ENCODE peak calls at places on chromosomes 16 and 17, in nine cellular contexts. U, D, V, E, J, N, X, A and I are unnamed samples. For H3K36me3, the result is how much of the 10 kb centered on the place peaks cover.

GRCh38 chr17:7252176-7253043 is at the start of gene ELP5:
- DNase-seq in U (peak), D (peak), V (peak), E (peak), J (peak), N (peak), X (peak), A (peak), I (no peak)

GRCh38 chr17:67544364-67544763 is 167.3 kb downstream of the PITPNC1 start:
- DNase-seq in U (peak), D (no peak), V (no peak), E (no peak), J (no peak), N (no peak), X (no peak), A (no peak), I (no peak)

GRCh38 chr17:64736804-64737492 is 74.8 kb upstream of the SMURF2 start:
- DNase-seq in U (peak), D (peak), V (peak), E (peak), J (peak), N (peak), X (peak), A (peak), I (no peak)

GRCh38 chr17:30236807-30237206 is 1.3 kb upstream of the SLC6A4 start:
- DNase-seq in U (peak), D (peak), V (no peak), E (peak), J (peak), N (peak), X (peak), A (peak), I (no peak)

GRCh38 chr16:29307598-29308507 is 98.7 kb downstream of the NPIPB11 start:
- DNase-seq in U (no peak), D (peak), V (peak), E (peak), J (no peak), N (no peak), X (peak), A (no peak), I (no peak)

GRCh38 chr17:21166599-21167265 is 40.0 kb downstream of the DHRS7B start:
- DNase-seq in U (no peak), D (peak), V (peak), E (peak), J (no peak), N (no peak), X (peak), A (no peak), I (no peak)

GRCh38 chr17:46012506-46013079 is 13.5 kb downstream of the STH start:
- DNase-seq in U (no peak), D (no peak), V (no peak), E (no peak), J (no peak), N (no peak), X (no peak), A (no peak), I (no peak)

GRCh38 chr16:64351116-64351515 is 770.7 kb downstream of the CDH11 start:
- DNase-seq in U (no peak), D (no peak), V (no peak), E (no peak), J (no peak), N (no peak), X (no peak), A (no peak), I (no peak)

GRCh38 chr16:15899538-15900100 is 11.2 kb upstream of the CEP20 start:
- DNase-seq in U (peak), D (peak), V (peak), E (peak), J (peak), N (no peak), X (peak), A (peak), I (no peak)

GRCh38 chr16:49827806-49828428 is 28.0 kb downstream of the ZNF423 start:
- DNase-seq in U (no peak), D (no peak), V (no peak), E (peak), J (no peak), N (no peak), X (peak), A (no peak), I (no peak)

GRCh38 chr17:79802736-79803420 is 6.0 kb upstream of the CBX8 start:
- DNase-seq in U (peak), D (no peak), V (no peak), E (no peak), J (no peak), N (peak), X (no peak), A (no peak), I (no peak)

DNA sequence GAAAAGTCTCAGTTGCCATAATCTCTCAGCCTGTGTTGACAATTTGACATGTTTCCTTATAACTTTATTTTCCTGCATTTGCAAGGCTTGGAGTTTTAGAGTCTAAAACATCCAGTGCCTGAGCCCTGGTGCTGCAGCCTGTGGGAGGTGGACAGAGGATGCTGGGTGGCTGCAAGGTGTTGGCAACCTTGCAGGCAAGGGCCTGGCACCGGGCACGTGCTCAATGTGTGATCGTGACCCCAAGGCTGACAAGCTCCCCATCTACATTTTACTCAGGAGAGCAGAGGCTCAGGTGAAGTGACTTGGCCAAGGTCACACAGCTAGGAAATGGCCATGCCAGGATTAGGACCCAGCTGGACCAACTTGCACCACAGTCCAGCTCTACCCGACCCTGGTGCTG is 22.9 kb downstream of the MMP15 start:
- DNase-seq in U (no peak), D (no peak), V (no peak), E (no peak), J (no peak), N (no peak), X (no peak), A (no peak), I (no peak)
- H3K36me3 ChIP-seq in U (under half), D (under half), V (under half), E (under half), J (under half), N (under half), X (under half), A (under half), I (under half)

DNA sequence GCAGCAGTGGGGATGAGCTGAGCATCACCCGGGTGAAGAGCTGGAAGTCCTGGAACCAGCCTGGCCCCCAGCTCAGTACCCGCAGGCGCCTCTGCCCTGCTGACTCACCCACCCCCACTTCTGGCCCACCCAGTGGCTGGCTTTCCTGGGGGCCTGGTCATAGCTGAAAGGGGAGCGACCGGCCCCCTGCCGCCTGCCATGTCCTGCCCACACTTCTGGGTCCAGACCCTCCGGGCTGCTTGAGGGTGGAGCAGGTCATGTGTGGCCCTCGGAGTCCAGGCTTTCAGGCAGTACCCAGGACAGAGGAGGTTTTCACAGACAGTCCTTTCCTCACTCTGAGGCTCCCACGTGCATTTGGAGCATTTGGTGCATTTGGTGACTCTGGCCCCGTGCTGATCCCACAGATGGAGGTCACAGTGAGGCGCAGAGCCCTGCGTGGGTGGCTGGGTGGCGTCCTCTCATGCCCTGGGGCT is 7.1 kb upstream of the PIEZO1 start:
- DNase-seq in U (no peak), D (peak), V (no peak), E (peak), J (no peak), N (no peak), X (no peak), A (no peak), I (no peak)
- H3K9ac ChIP-seq in U (no peak), D (no peak), V (no peak), E (no peak), J (no peak), N (no peak), X (peak), A (no peak), I (no peak)

DNA sequence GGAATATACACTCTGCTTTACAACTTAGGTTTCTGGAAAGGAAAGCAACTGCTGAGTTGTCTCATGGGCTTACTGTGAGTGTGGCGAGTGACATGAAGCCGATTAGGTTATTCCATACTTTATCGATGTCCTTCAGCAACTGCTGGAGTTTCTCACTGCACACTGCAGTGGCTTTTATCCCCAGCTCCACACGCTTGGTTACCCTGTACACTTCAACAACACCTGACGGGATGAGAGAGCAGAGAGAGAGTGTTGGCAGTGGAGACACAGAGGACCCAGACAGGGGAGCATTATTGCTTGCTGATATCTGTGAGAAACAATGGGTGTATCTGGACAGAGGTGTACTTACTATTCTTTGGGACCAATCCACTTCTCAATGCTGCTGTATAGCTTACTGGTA is 46.2 kb downstream of the DUSP14 start:
- DNase-seq in U (no peak), D (no peak), V (no peak), E (no peak), J (no peak), N (no peak), X (no peak), A (no peak), I (no peak)
- H3K4me3 ChIP-seq in U (no peak), D (no peak), V (no peak), E (no peak), J (no peak), N (no peak), X (no peak), A (no peak), I (no peak)

GRCh38 chr16:89910717-89911354 is 7.8 kb upstream of the MC1R start:
- DNase-seq in U (no peak), D (no peak), V (no peak), E (no peak), J (no peak), N (no peak), X (no peak), A (no peak), I (no peak)
- H3K36me3 ChIP-seq in U (half or more), D (under half), V (half or more), E (under half), J (under half), N (under half), X (under half), A (under half), I (under half)

DNA sequence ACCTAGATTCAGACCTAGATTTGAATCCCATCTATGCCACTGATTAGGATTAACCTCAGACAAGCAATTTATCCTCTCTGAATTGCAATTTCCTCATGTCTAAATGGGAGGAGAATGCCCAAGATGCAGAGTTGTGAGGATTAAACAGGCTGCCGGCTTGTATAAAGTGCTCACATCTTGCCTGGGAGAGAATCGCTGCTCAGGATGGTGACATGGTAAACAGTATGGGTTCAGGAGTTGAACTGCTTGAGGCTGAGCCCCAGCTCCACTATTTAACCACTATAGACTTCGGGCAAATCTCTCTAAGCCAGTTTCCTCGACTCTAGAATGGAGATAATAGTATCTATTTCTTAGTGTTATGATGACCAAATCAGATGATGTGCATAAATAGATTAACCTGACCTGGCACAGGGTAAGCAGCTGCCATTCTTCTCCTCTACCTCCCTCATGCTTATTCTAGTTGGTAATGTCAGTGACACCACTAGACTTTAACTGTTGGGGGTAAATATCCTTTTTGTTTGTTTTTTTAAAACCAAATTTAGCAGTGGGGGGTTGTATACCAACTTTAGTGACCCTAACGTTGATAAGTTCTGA is 732 bp upstream of the RPL27 start:
- DNase-seq in U (peak), D (no peak), V (no peak), E (no peak), J (no peak), N (no peak), X (no peak), A (no peak), I (no peak)
- H3K9ac ChIP-seq in U (no peak), D (peak), V (peak), E (no peak), J (peak), N (no peak), X (peak), A (peak), I (peak)

GRCh38 chr16:1290860-1291575 is 18.4 kb upstream of the UBE2I start:
- DNase-seq in U (no peak), D (no peak), V (no peak), E (no peak), J (no peak), N (no peak), X (no peak), A (peak), I (no peak)

GRCh38 chr16:1288813-1289479 is 20.5 kb upstream of the UBE2I start:
- DNase-seq in U (peak), D (no peak), V (no peak), E (no peak), J (no peak), N (peak), X (no peak), A (no peak), I (no peak)

GRCh38 chr16:1287982-1288670 is 21.3 kb upstream of the UBE2I start:
- DNase-seq in U (no peak), D (no peak), V (peak), E (no peak), J (no peak), N (no peak), X (no peak), A (no peak), I (no peak)

GRCh38 chr16:1290032-1290431 is 19.4 kb upstream of the UBE2I start:
- DNase-seq in U (peak), D (peak), V (no peak), E (no peak), J (no peak), N (peak), X (no peak), A (no peak), I (no peak)

DNA sequence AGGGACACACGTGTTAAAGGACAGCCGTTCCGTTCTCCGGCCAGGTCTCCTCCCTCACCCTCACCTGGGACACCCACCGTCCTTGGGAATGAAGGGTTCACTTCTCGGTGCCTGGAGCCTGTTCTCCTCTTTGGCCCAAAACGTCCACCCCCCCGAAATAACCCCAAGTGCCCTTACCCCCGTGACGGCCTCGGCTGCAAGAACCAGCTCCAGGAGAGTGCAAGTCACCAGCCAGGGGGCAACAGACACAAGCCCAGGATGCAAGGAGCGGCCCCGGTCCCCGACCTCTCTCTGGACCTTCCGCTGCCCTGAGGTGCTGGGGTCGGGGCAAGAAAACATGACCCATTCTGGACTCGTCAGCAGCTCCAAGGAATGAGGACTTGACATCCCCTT is 20.0 kb upstream of the UBE2I start:
- DNase-seq in U (peak), D (no peak), V (no peak), E (no peak), J (no peak), N (peak), X (no peak), A (no peak), I (no peak)
- H3K4me3 ChIP-seq in U (no peak), D (no peak), V (no peak), E (no peak), J (no peak), N (peak), X (no peak), A (no peak), I (no peak)